ENCODE peak calls at places on chromosomes 13 and 19, in four cellular contexts. M is Daoy; E is stimulated activated CD4-positive, alpha-beta T cell treated with anti-CD3 and anti-CD28 coated beads, Interleukin-4, amount 100 ng/mL, for 48 hours; J is ecto neural progenitor cell. V is an unnamed sample.

GRCh38 chr19:10551698-10552301 is 8.1 kb downstream of the ATG4D start:
- DNase-seq in M (peak), E (no peak), J (no peak), V (no peak)

GRCh38 chr13:49093376-49093775 is 117.7 kb downstream of the FNDC3A start:
- DNase-seq in M (no peak), E (no peak), J (no peak), V (no peak)

GRCh38 chr13:75305057-75305456 is 176.9 kb downstream of the TBC1D4 start:
- DNase-seq in M (no peak), E (no peak), J (no peak), V (no peak)

GRCh38 chr13:112688560-112689497 is 1.0 kb upstream of the ATP11A start:
- DNase-seq in M (no peak), E (peak), J (no peak), V (no peak)

GRCh38 chr19:51607920-51608562 is 22.2 kb downstream of the SIGLEC5 start:
- DNase-seq in M (peak), E (peak), J (peak), V (peak)

GRCh38 chr13:39776439-39776838 is 121.0 kb downstream of the COG6 start:
- DNase-seq in M (peak), E (no peak), J (no peak), V (no peak)

GRCh38 chr19:29858000-29858596 is 46.3 kb downstream of the CCNE1 start:
- DNase-seq in M (peak), E (no peak), J (no peak), V (no peak)

GRCh38 chr19:19211499-19212432 is at the start of gene NCAN:
- DNase-seq in M (no peak), E (no peak), J (peak), V (peak)

GRCh38 chr13:48801255-48801654 is 147.5 kb downstream of the CYSLTR2 start:
- DNase-seq in M (no peak), E (no peak), J (no peak), V (no peak)

GRCh38 chr13:75635621-75636338 is at the start of gene LMO7:
- DNase-seq in M (peak), E (peak), J (peak), V (peak)

GRCh38 chr19:19540707-19541515 is 2.8 kb downstream of the CILP2 start:
- DNase-seq in M (peak), E (peak), J (peak), V (no peak)

GRCh38 chr19:10808937-10809655 is 26.9 kb downstream of the TMED1 start:
- DNase-seq in M (peak), E (peak), J (no peak), V (no peak)

GRCh38 chr19:611506-611869 is 21.8 kb downstream of the HCN2 start:
- DNase-seq in M (peak), E (peak), J (no peak), V (no peak)

GRCh38 chr13:40922437-40923040 is 96.6 kb downstream of the ELF1 start:
- DNase-seq in M (no peak), E (no peak), J (peak), V (no peak)

GRCh38 chr13:110126391-110126961 is 180.5 kb downstream of the COL4A1 start:
- DNase-seq in M (peak), E (no peak), J (peak), V (no peak)

GRCh38 chr19:4624733-4625362 is 14.5 kb upstream of the TNFAIP8L1 start:
- DNase-seq in M (peak), E (no peak), J (no peak), V (no peak)

GRCh38 chr13:46006688-46007452 is 45.7 kb downstream of the ZC3H13 start:
- DNase-seq in M (no peak), E (no peak), J (no peak), V (no peak)

GRCh38 chr13:44155422-44156293 is 218.0 kb upstream of the SERP2 start:
- DNase-seq in M (peak), E (no peak), J (no peak), V (peak)

GRCh38 chr13:23159587-23160240 is 21.1 kb upstream of the SGCG start:
- DNase-seq in M (peak), E (no peak), J (peak), V (no peak)

GRCh38 chr19:51735759-51736449 is 12.1 kb upstream of the HAS1 start:
- DNase-seq in M (peak), E (no peak), J (no peak), V (no peak)

GRCh38 chr13:27012482-27013197 is 159.0 kb downstream of the USP12 start:
- DNase-seq in M (peak), E (no peak), J (no peak), V (peak)

GRCh38 chr19:41957161-41957837 is 1.8 kb downstream of the RABAC1 start:
- DNase-seq in M (no peak), E (no peak), J (peak), V (no peak)

GRCh38 chr13:33800646-33801186 is 17.2 kb upstream of the RFC3 start:
- DNase-seq in M (no peak), E (no peak), J (no peak), V (no peak)

GRCh38 chr13:31968473-31968872 is 63.1 kb upstream of the FRY start:
- DNase-seq in M (no peak), E (no peak), J (no peak), V (no peak)

GRCh38 chr19:55447421-55448174 is 4.5 kb upstream of the SHISA7 start:
- DNase-seq in M (peak), E (no peak), J (no peak), V (no peak)

GRCh38 chr19:49472936-49473335 is 1.1 kb upstream of the FLT3LG start:
- DNase-seq in M (no peak), E (no peak), J (no peak), V (no peak)

GRCh38 chr19:40217027-40217810 is 965 bp downstream of the TTC9B start:
- DNase-seq in M (peak), E (no peak), J (peak), V (no peak)

GRCh38 chr19:18349524-18350128 is 9.2 kb downstream of the PGPEP1 start:
- DNase-seq in M (peak), E (peak), J (no peak), V (no peak)

GRCh38 chr19:6531956-6532243 is 1.1 kb downstream of the TNFSF9 start:
- DNase-seq in M (no peak), E (no peak), J (no peak), V (no peak)

GRCh38 chr19:47070756-47071155 is 22.3 kb upstream of the TMEM160 start:
- DNase-seq in M (no peak), E (no peak), J (no peak), V (no peak)

GRCh38 chr13:112729408-112729807 is 39.6 kb downstream of the ATP11A start:
- DNase-seq in M (no peak), E (no peak), J (peak), V (no peak)